ENCODE peak calls at places on chromosomes 1 and 21, in six cellular contexts. Z is spleen; L is ovary; P is MM.1S; G is activated CD8-positive, alpha-beta T cell treated with anti-CD3 and anti-CD28 coated beads for 36 hours; R is A549. X is an unnamed sample.

GRCh38 chr1:18949689-18950414 is 6.6 kb downstream of the IFFO2 start:
- DNase-seq in Z (no peak), L (no peak), P (no peak), G (peak; percentile 42), R (no peak), X (peak; percentile 62)

GRCh38 chr1:210746024-210746423 is 387.9 kb downstream of the KCNH1 start:
- DNase-seq in Z (no peak), L (no peak), P (no peak), G (no peak), R (no peak), X (no peak)

GRCh38 chr1:30117685-30118084 is 605.7 kb downstream of the MATN1 start:
- DNase-seq in Z (no peak), L (no peak), P (no peak), G (no peak), R (peak; percentile 4), X (no peak)

GRCh38 chr1:21898326-21899155 is 38.6 kb downstream of the HSPG2 start:
- DNase-seq in Z (no peak), L (no peak), P (no peak), G (no peak), R (no peak), X (no peak)

GRCh38 chr1:117363591-117364048 is 3.6 kb upstream of the MAN1A2 start:
- DNase-seq in Z (no peak), L (no peak), P (no peak), G (peak; percentile 34), R (no peak), X (peak; percentile 29)

GRCh38 chr1:22983944-22984343 is 11.3 kb upstream of the LACTBL1 start:
- DNase-seq in Z (no peak), L (no peak), P (no peak), G (no peak), R (no peak), X (no peak)

GRCh38 chr1:109370712-109371270 is 26.9 kb downstream of the SORT1 start:
- DNase-seq in Z (no peak), L (no peak), P (peak; percentile 45), G (no peak), R (no peak), X (no peak)

GRCh38 chr1:77313491-77313890 is 31.7 kb downstream of the AK5 start:
- DNase-seq in Z (no peak), L (no peak), P (peak; percentile 12), G (peak; percentile 43), R (peak; percentile 3), X (no peak)

GRCh38 chr1:158046726-158047510 is 53.5 kb downstream of the KIRREL1 start:
- DNase-seq in Z (no peak), L (no peak), P (no peak), G (no peak), R (no peak), X (no peak)

GRCh38 chr1:75616436-75617433 is 5.8 kb upstream of the SLC44A5 start:
- DNase-seq in Z (peak; percentile 74), L (peak; percentile 20), P (no peak), G (peak; percentile 2), R (no peak), X (no peak)

GRCh38 chr1:53599461-53599860 is 139.5 kb downstream of the GLIS1 start:
- DNase-seq in Z (peak; percentile 57), L (no peak), P (no peak), G (no peak), R (no peak), X (no peak)

GRCh38 chr1:151072224-151072623 is 1.7 kb downstream of the GABPB2 start:
- DNase-seq in Z (no peak), L (no peak), P (no peak), G (no peak), R (no peak), X (no peak)

GRCh38 chr1:113792471-113792870 is 19.8 kb downstream of the RSBN1 start:
- DNase-seq in Z (no peak), L (no peak), P (peak; percentile 72), G (no peak), R (no peak), X (no peak)

DNA sequence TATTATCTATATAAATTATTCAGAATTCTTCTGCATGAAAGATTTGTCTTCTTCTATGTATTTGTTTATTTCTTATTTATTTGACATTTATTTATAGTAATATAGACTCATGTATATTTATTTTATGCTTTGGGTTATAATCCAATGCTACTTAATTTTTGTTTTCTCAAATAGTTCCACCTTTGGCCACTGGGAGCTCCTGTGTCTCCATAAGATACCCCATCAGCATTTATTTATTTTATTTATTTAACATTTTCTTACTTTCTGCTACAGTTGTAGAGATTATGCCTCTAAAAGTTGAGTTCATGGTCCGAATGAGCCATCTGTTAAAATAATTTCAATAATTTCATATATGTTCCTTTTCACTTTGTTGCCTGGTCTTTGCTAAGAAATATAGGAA is 289.4 kb downstream of the ADGRL2 start:
- DNase-seq in Z (no peak), L (no peak), P (no peak), G (no peak), R (no peak), X (no peak)
- TF ChIP-seq CTCF in Z (no peak), L (no peak), P (peak; percentile 22), G (no peak), R (peak; percentile 8), X (peak; percentile 22)

DNA sequence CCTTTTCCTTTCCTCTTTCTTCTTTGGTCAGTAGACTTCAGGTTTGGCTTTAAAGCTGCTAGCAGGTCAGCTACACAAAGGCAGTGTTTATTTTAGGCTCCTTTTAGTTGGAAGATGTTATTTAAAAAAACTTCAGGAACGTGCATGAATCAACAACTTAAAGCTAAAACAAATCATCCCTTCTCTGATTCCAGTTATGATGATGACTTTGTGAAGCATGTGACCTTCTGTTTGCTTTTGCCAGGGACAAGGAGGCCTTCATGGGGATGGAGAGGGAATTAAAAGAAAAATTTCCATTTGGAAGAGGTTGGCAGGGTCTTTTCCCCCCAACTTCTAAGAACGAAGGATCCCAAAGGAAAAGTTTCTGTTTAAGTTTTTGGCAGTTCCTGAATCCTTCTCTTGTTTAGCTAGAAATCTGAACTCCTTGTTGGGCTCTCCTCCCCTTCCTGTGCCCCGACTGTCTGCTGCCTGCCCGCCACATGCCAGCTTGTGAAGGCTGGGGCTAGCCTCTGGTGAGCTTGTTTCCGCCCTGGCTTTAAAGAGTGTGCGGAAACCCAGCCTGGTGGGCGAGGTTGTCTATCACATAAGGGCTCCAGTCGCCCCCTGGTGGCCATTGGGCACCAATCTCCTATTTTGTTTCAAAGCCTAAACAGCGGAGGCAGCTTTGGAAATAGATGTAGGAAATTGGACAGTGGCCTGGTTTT is 9.5 kb downstream of the ATP8B2 start:
- DNase-seq in Z (peak; percentile 96), L (peak; percentile 84), P (peak; percentile 96), G (peak; percentile 99), R (peak; percentile 88), X (peak; percentile 90)
- TF ChIP-seq CTCF in Z (peak; percentile 88), L (peak; percentile 73), P (peak; percentile 98), G (peak; percentile 85), R (peak; percentile 93), X (peak; percentile 81)

DNA sequence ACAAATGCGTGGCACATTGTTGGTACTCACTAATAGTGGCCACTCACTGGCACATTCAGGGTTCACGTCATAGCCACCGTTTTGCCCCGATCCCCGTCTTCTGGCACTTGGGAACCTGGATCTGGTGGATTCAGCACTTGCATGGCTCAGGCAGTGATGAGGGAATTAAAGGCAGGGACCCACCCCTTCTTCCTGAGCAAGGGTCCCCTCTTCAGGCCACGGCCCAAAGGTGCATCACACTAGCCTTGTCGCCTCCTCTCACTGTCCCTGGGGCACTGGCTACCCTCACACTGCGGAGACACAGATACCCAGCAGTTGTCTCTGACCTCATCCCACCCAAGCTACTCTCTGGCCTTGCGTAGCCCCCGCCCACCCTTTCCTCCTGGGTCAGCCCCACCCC is 19.9 kb upstream of the LDLRAP1 start:
- DNase-seq in Z (no peak), L (no peak), P (no peak), G (peak; percentile 39), R (no peak), X (no peak)
- TF ChIP-seq CTCF in Z (no peak), L (no peak), P (no peak), G (peak; percentile 16), R (no peak), X (no peak)

DNA sequence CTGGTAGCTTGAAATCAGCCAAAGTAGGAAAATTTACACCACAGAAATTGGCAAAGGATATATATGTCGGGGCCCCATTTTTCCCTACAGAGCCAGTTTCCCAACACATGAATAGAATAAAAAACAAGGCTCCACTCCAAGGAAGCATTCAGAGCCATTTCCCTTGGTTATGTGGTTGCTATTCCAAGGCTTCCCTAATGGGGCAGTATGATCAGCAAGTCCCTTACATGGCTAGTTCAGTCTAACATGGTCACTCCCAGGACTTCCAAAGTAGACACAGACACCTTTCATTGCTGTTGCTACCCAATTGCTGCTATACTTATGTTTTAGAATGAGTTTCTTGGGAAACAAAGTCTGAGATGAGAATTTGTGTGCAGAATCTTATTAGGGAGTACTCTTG is 93.1 kb downstream of the C21orf91 start:
- DNase-seq in Z (no peak), L (no peak), P (no peak), G (no peak), R (no peak), X (no peak)
- TF ChIP-seq CTCF in Z (no peak), L (no peak), P (peak; percentile 11), G (no peak), R (no peak), X (no peak)

GRCh38 chr1:183023601-183024351 is 556 bp downstream of the LAMC1 start:
- DNase-seq in Z (peak; percentile 91), L (peak; percentile 62), P (peak; percentile 92), G (peak; percentile 58), R (peak; percentile 86), X (peak; percentile 77)
- TF ChIP-seq CTCF in Z (peak; percentile 52), L (no peak), P (peak; percentile 89), G (no peak), R (peak; percentile 38), X (peak; percentile 56)

GRCh38 chr21:42833439-42833815 is 45.9 kb downstream of the WDR4 start:
- DNase-seq in Z (peak; percentile 75), L (no peak), P (peak; percentile 38), G (peak; percentile 81), R (peak; percentile 38), X (peak; percentile 72)
- TF ChIP-seq CTCF in Z (no peak), L (no peak), P (peak; percentile 28), G (peak; percentile 45), R (peak; percentile 23), X (peak; percentile 63)

GRCh38 chr21:33268736-33269441 is 2.7 kb downstream of the IL10RB start:
- DNase-seq in Z (no peak), L (no peak), P (peak; percentile 97), G (peak; percentile 47), R (no peak), X (peak; percentile 79)
- TF ChIP-seq CTCF in Z (no peak), L (no peak), P (peak; percentile 70), G (no peak), R (no peak), X (peak; percentile 14)

GRCh38 chr1:43651922-43652321 is 2.0 kb downstream of the KDM4A start:
- DNase-seq in Z (peak; percentile 41), L (no peak), P (peak; percentile 23), G (no peak), R (no peak), X (no peak)

GRCh38 chr1:43655953-43656352 is 6.0 kb downstream of the KDM4A start:
- DNase-seq in Z (no peak), L (no peak), P (no peak), G (no peak), R (no peak), X (no peak)

GRCh38 chr1:43653893-43654292 is 3.9 kb downstream of the KDM4A start:
- DNase-seq in Z (no peak), L (no peak), P (no peak), G (no peak), R (no peak), X (no peak)

GRCh38 chr1:43651188-43651587 is 1.2 kb downstream of the KDM4A start:
- DNase-seq in Z (peak; percentile 1), L (no peak), P (peak; percentile 24), G (no peak), R (no peak), X (no peak)

GRCh38 chr1:43653339-43653738 is 3.4 kb downstream of the KDM4A start:
- DNase-seq in Z (no peak), L (no peak), P (peak; percentile 31), G (peak; percentile 25), R (peak; percentile 36), X (no peak)
- TF ChIP-seq CTCF in Z (no peak), L (no peak), P (peak; percentile 27), G (no peak), R (no peak), X (peak; percentile 30)

X was measured in GM13977.